ENCODE peak calls at places on chromosomes 7 and 10, in nine cellular contexts. S is colonic mucosa, T is HFF-Myc, O is Calu3, N is fibroblast of pulmonary artery, P is HCT116, K is MCF 10A, V is epithelial cell of prostate, D is G401. H is an unnamed sample.

GRCh38 chr7:120272261-120272895 is 597 bp upstream of the KCND2 start:
- DNase-seq in T (peak), S (no peak), K (peak), O (peak), N (peak), V (peak), D (peak), P (peak), H (peak)

GRCh38 chr10:68202965-68203358 is 29.0 kb downstream of the ATOH7 start:
- DNase-seq in S (no peak), P (no peak), V (no peak), O (peak), D (no peak), K (peak), T (no peak), N (peak), H (peak)

GRCh38 chr7:87003872-87004798 is 55.3 kb downstream of the ELAPOR2 start:
- DNase-seq in S (no peak), D (no peak), T (no peak), P (no peak), K (no peak), N (no peak), O (no peak), V (no peak), H (no peak)

GRCh38 chr7:117119192-117119924 is 166.1 kb downstream of the ST7 start:
- DNase-seq in T (peak), O (peak), D (no peak), P (peak), K (peak), N (peak), V (peak), S (peak), H (peak)

GRCh38 chr7:78039791-78040776 is 241.5 kb downstream of the PHTF2 start:
- DNase-seq in N (peak), T (no peak), D (no peak), S (peak), O (no peak), V (no peak), P (peak), K (no peak), H (peak)

GRCh38 chr7:33590902-33591301 is 314.4 kb upstream of the BMPER start:
- DNase-seq in V (no peak), K (no peak), O (no peak), T (no peak), D (no peak), N (peak), S (no peak), P (no peak), H (peak)

GRCh38 chr10:69101451-69102095 is 13.7 kb downstream of the SRGN start:
- DNase-seq in V (no peak), T (no peak), S (no peak), D (no peak), O (no peak), N (peak), K (peak), P (no peak), H (peak)

GRCh38 chr7:108097703-108098102 is 32.5 kb downstream of the LAMB4 start:
- DNase-seq in V (no peak), O (peak), N (peak), S (peak), P (peak), D (no peak), K (peak), T (no peak), H (no peak)

GRCh38 chr10:128854965-128855364 is 612.1 kb upstream of the MGMT start:
- DNase-seq in V (no peak), T (no peak), P (no peak), N (peak), D (peak), S (peak), O (no peak), K (peak), H (peak)

GRCh38 chr10:49679480-49679893 is at the start of gene C10orf53:
- DNase-seq in V (no peak), T (peak), D (peak), S (peak), O (no peak), K (no peak), N (peak), P (no peak), H (peak)

GRCh38 chr7:78006063-78006755 is 207.6 kb downstream of the PHTF2 start:
- DNase-seq in T (no peak), N (no peak), P (no peak), V (no peak), D (no peak), O (no peak), S (no peak), K (no peak), H (no peak)

GRCh38 chr10:59362991-59363390 is 642 bp upstream of the FAM13C start:
- DNase-seq in K (peak), T (no peak), V (no peak), D (peak), S (peak), P (no peak), O (peak), N (peak), H (peak)

H was measured in fibroblast of mammary gland.